ENCODE peak calls at places on chromosomes 16 and 17, in ten cellular contexts. W is kidney; X is naive thymus-derived CD4-positive, alpha-beta T cell; B is neural crest cell; D is stimulated activated CD8-positive, alpha-beta memory T cell treated with anti-CD3 and anti-CD28 coated beads, Interleukin-4, amount 100 ng/mL, for 4 hours; C is HT-29; T is activated gamma-delta T cell treated with anti-CD3 and anti-CD28 coated beads, Interleukin-2, amount 50 U/mL, for 16 hours; U is suprapubic skin; H is stimulated activated CD4-positive, alpha-beta T cell treated with anti-CD3 and anti-CD28 coated beads, Interleukin-1b, Interleukin-23, amount 100 ng/mL, for 24 hours; K is MV-4-11. O is an unnamed sample.

GRCh38 chr16:89163297-89163696 is 8.3 kb upstream of the CDH15 start:
- DNase-seq in D (no peak), H (no peak), W (no peak), U (no peak), T (no peak), X (no peak), B (no peak), K (no peak), C (no peak), O (no peak)

GRCh38 chr17:73686961-73687360 is 42.7 kb upstream of the SDK2 start:
- DNase-seq in T (no peak), U (no peak), K (no peak), B (no peak), W (no peak), H (no peak), C (no peak), D (no peak), X (no peak), O (no peak)

GRCh38 chr17:4492762-4493561 is 5.7 kb upstream of the SPNS2 start:
- DNase-seq in K (peak; percentile 14), H (no peak), W (peak; percentile 83), X (no peak), C (peak; percentile 83), D (no peak), B (peak; percentile 95), U (no peak), T (no peak), O (no peak)

GRCh38 chr16:79077391-79077790 is 523.1 kb downstream of the MAF start:
- DNase-seq in U (no peak), B (no peak), D (no peak), X (no peak), K (no peak), H (no peak), C (no peak), W (no peak), T (no peak), O (no peak)

GRCh38 chr17:52536466-52536865 is 378.0 kb upstream of the CA10 start:
- DNase-seq in D (no peak), H (no peak), C (no peak), B (no peak), X (no peak), K (no peak), W (no peak), T (no peak), U (no peak), O (no peak)

GRCh38 chr16:66511615-66512500 is 38.1 kb downstream of the TK2 start:
- DNase-seq in K (no peak), X (no peak), W (no peak), U (no peak), D (no peak), B (no peak), H (no peak), C (peak; percentile 78), T (no peak), O (no peak)

GRCh38 chr16:23607740-23608139 is 11.6 kb upstream of the NDUFAB1 start:
- DNase-seq in B (no peak), W (no peak), C (no peak), T (no peak), H (no peak), D (no peak), K (no peak), U (no peak), X (no peak), O (no peak)

GRCh38 chr17:52255347-52255746 is 96.8 kb upstream of the CA10 start:
- DNase-seq in X (no peak), U (no peak), D (no peak), H (no peak), K (no peak), B (no peak), C (no peak), W (no peak), T (no peak), O (no peak)

GRCh38 chr17:2945299-2945698 is 118.1 kb downstream of the OR1D5 start:
- DNase-seq in W (no peak), B (no peak), C (no peak), X (no peak), T (no peak), U (no peak), H (no peak), D (no peak), K (no peak), O (no peak)

GRCh38 chr16:53502331-53503269 is at the start of gene AKTIP:
- DNase-seq in T (no peak), H (peak; percentile 42), X (peak; percentile 25), K (no peak), B (no peak), W (peak; percentile 91), D (no peak), U (peak; percentile 86), C (peak; percentile 71), O (no peak)

GRCh38 chr16:51084074-51084928 is 66.8 kb downstream of the SALL1 start:
- DNase-seq in B (no peak), U (no peak), H (no peak), C (no peak), X (no peak), D (no peak), K (no peak), W (no peak), T (no peak), O (no peak)

GRCh38 chr16:69131167-69131748 is 1.1 kb downstream of the CHTF8 start:
- DNase-seq in U (peak; percentile 52), C (peak; percentile 23), D (no peak), X (peak; percentile 37), B (no peak), H (no peak), W (peak; percentile 48), T (no peak), K (peak; percentile 55), O (peak; percentile 50)

GRCh38 chr16:50559342-50559741 is 11.1 kb downstream of the NKD1 start:
- DNase-seq in X (no peak), C (no peak), T (no peak), U (no peak), H (no peak), D (no peak), K (no peak), B (no peak), W (no peak), O (no peak)

GRCh38 chr17:27793168-27793905 is 7.0 kb downstream of the NOS2 start:
- DNase-seq in T (no peak), K (peak; percentile 20), X (no peak), W (no peak), U (no peak), D (no peak), B (peak; percentile 28), C (no peak), H (no peak), O (no peak)

GRCh38 chr17:3602499-3602898 is 6.7 kb downstream of the TRPV1 start:
- DNase-seq in T (no peak), C (peak; percentile 41), W (peak; percentile 38), U (no peak), X (no peak), K (peak; percentile 26), B (no peak), D (no peak), H (no peak), O (peak; percentile 1)

GRCh38 chr17:75941442-75941819 is 589 bp upstream of the FBF1 start:
- DNase-seq in K (no peak), H (no peak), X (no peak), T (no peak), W (no peak), D (no peak), B (no peak), U (no peak), C (no peak), O (no peak)

GRCh38 chr17:73630957-73631595 is 13.2 kb downstream of the SDK2 start:
- DNase-seq in B (no peak), T (no peak), C (no peak), H (no peak), X (no peak), K (no peak), U (no peak), D (no peak), W (no peak), O (no peak)

GRCh38 chr17:78117027-78117981 is 11.3 kb downstream of the TMC6 start:
- DNase-seq in B (no peak), K (no peak), U (no peak), T (no peak), C (no peak), W (peak; percentile 76), D (no peak), X (peak; percentile 39), H (no peak), O (no peak)

GRCh38 chr17:74697477-74697876 is 15.2 kb downstream of the CD300LF start:
- DNase-seq in D (no peak), W (no peak), U (no peak), K (peak; percentile 68), X (no peak), T (no peak), C (no peak), B (no peak), H (no peak), O (no peak)

GRCh38 chr17:77391668-77392375 is 251.1 kb downstream of the SEC14L1 start:
- DNase-seq in D (no peak), K (no peak), W (no peak), T (no peak), X (no peak), B (no peak), U (no peak), H (no peak), C (no peak), O (no peak)

GRCh38 chr17:48045270-48046001 is 2.7 kb upstream of the NFE2L1 start:
- DNase-seq in T (no peak), H (no peak), D (no peak), B (no peak), C (no peak), X (no peak), W (no peak), U (no peak), K (no peak), O (no peak)

GRCh38 chr17:77027271-77027670 is 113.5 kb upstream of the SEC14L1 start:
- DNase-seq in X (no peak), D (no peak), K (peak; percentile 52), T (no peak), H (no peak), C (no peak), B (no peak), U (no peak), W (no peak), O (no peak)

GRCh38 chr16:87891763-87892162 is 22.5 kb upstream of the SLC7A5 start:
- DNase-seq in T (no peak), X (no peak), B (no peak), W (no peak), H (no peak), D (no peak), C (no peak), U (no peak), K (no peak), O (no peak)

GRCh38 chr17:703081-703875 is 11.4 kb downstream of the VPS53 start:
- DNase-seq in W (no peak), H (no peak), B (no peak), C (no peak), K (no peak), X (no peak), U (no peak), D (no peak), T (no peak), O (no peak)

GRCh38 chr16:18953535-18953934 is 27.3 kb upstream of the SMG1 start:
- DNase-seq in D (no peak), H (no peak), U (no peak), K (no peak), W (no peak), X (no peak), T (no peak), C (no peak), B (no peak), O (no peak)

GRCh38 chr17:49015924-49016774 is 19.0 kb downstream of the IGF2BP1 start:
- DNase-seq in B (no peak), U (peak; percentile 15), W (no peak), X (no peak), H (no peak), T (no peak), D (no peak), K (no peak), C (peak; percentile 16), O (no peak)